ENCODE peak calls at places on chromosomes 16 and 17, in seven cellular contexts. M is cardiac muscle cell, P is A549, K is BJ, C is cardiac fibroblast, Q is NCI-H748 treated with DMSO at 0.1 percent for 48 hours, I is dermis microvascular lymphatic vessel endothelial cell. V is an unnamed sample.

GRCh38 chr17:17685775-17686291 is 4.6 kb downstream of the RAI1 start:
- DNase-seq in M (no peak), P (peak), K (no peak), C (peak), Q (no peak), I (peak), V (peak)

GRCh38 chr16:53220585-53220984 is 165.8 kb downstream of the CHD9 start:
- DNase-seq in M (peak), P (peak), K (no peak), C (peak), Q (no peak), I (peak), V (no peak)

GRCh38 chr17:78674595-78675315 is 97.6 kb upstream of the DNAH17 start:
- DNase-seq in M (no peak), P (no peak), K (no peak), C (no peak), Q (no peak), I (no peak), V (peak)

GRCh38 chr16:50185005-50185505 is 31.9 kb downstream of the TENT4B start:
- DNase-seq in M (no peak), P (peak), K (no peak), C (peak), Q (no peak), I (no peak), V (no peak)

GRCh38 chr16:83705856-83706255 is 101.9 kb upstream of the HSBP1 start:
- DNase-seq in M (no peak), P (no peak), K (no peak), C (no peak), Q (no peak), I (no peak), V (no peak)

GRCh38 chr17:8188408-8188839 is 1.6 kb downstream of the BORCS6 start:
- DNase-seq in M (no peak), P (no peak), K (no peak), C (no peak), Q (no peak), I (no peak), V (no peak)

GRCh38 chr17:75473246-75473645 is 16.8 kb downstream of the TMEM94 start:
- DNase-seq in M (no peak), P (no peak), K (no peak), C (no peak), Q (no peak), I (no peak), V (no peak)

GRCh38 chr17:27386206-27387075 is 69.8 kb upstream of the KSR1 start:
- DNase-seq in M (no peak), P (no peak), K (no peak), C (no peak), Q (no peak), I (no peak), V (no peak)

GRCh38 chr16:79628501-79628975 is 28.0 kb upstream of the MAF start:
- DNase-seq in M (no peak), P (no peak), K (no peak), C (no peak), Q (no peak), I (no peak), V (no peak)

GRCh38 chr16:13081825-13082224 is 180.4 kb downstream of the SHISA9 start:
- DNase-seq in M (no peak), P (no peak), K (no peak), C (no peak), Q (no peak), I (no peak), V (no peak)